ENCODE peak calls at places on chromosomes 4 and X, in nine cellular contexts. Q is adrenal gland; L is IMR-90; O is tibial artery; F is breast epithelium; Y is CD8-positive, alpha-beta T cell; G is H1; H is mammary epithelial cell; M is suprapubic skin. B is an unnamed sample.

GRCh38 chr4:149311076-149311475 is 504.6 kb downstream of the IQCM start:
- DNase-seq in L (no peak), H (peak; percentile 1), Q (no peak), O (no peak), M (no peak), F (no peak), Y (no peak), G (no peak), B (no peak)

GRCh38 chr4:38154681-38155588 is 194.7 kb downstream of the PTTG2 start:
- DNase-seq in H (peak; percentile 54), M (peak; percentile 77), Q (no peak), L (no peak), F (no peak), G (no peak), O (no peak), Y (no peak), B (peak; percentile 72)

GRCh38 chr4:152828122-152828521 is 48.4 kb downstream of the ARFIP1 start:
- DNase-seq in M (no peak), O (no peak), G (no peak), Y (no peak), L (peak; percentile 4), F (no peak), H (no peak), Q (no peak), B (no peak)

GRCh38 chr4:174398728-174399127 is 115.0 kb downstream of the CEP44 start:
- DNase-seq in M (no peak), O (no peak), Y (no peak), H (peak; percentile 70), G (no peak), L (peak; percentile 68), Q (no peak), F (no peak), B (no peak)

GRCh38 chr4:145851516-145852201 is 87.0 kb downstream of the ZNF827 start:
- DNase-seq in H (no peak), F (no peak), M (no peak), Y (no peak), L (no peak), O (no peak), G (no peak), Q (no peak), B (no peak)

GRCh38 chr4:33551244-33551643 is 2693.1 kb downstream of the ARAP2 start:
- DNase-seq in M (no peak), G (no peak), Q (no peak), L (no peak), F (no peak), Y (no peak), O (no peak), H (no peak), B (no peak)

GRCh38 chrX:136128743-136129142 is 18.6 kb upstream of the FHL1 start:
- DNase-seq in G (no peak), Y (no peak), L (no peak), O (no peak), Q (no peak), H (no peak), M (no peak), F (no peak), B (no peak)

GRCh38 chr4:173680278-173680677 is 150.2 kb upstream of the HAND2 start:
- DNase-seq in G (no peak), L (no peak), Q (no peak), M (no peak), Y (no peak), O (no peak), H (no peak), F (no peak), B (peak; percentile 48)

GRCh38 chr4:141350122-141350904 is 129.6 kb downstream of the ZNF330 start:
- DNase-seq in O (no peak), M (no peak), Y (no peak), F (no peak), H (peak; percentile 82), Q (no peak), L (peak; percentile 88), G (no peak), B (no peak)

GRCh38 chr4:46124773-46125172 is 919 bp upstream of the GABRG1 start:
- DNase-seq in F (no peak), H (no peak), M (no peak), L (no peak), G (peak; percentile 61), Q (peak; percentile 17), O (no peak), Y (no peak), B (no peak)

GRCh38 chrX:124010157-124010556 is 48.7 kb downstream of the STAG2 start:
- DNase-seq in M (no peak), L (peak; percentile 7), O (no peak), Y (no peak), F (no peak), H (peak; percentile 49), Q (no peak), G (no peak), B (no peak)

GRCh38 chr4:1872918-1873269 is 1.7 kb downstream of the NSD2 start:
- DNase-seq in F (no peak), O (no peak), L (peak; percentile 88), M (no peak), Y (no peak), H (peak; percentile 60), G (no peak), Q (no peak), B (no peak)

GRCh38 chr4:171035909-171036308 is 777.3 kb upstream of the GALNTL6 start:
- DNase-seq in Y (no peak), F (no peak), L (no peak), M (no peak), Q (no peak), O (no peak), H (no peak), G (no peak), B (no peak)

GRCh38 chr4:4840351-4840750 is 19.1 kb upstream of the MSX1 start:
- DNase-seq in M (no peak), F (no peak), L (no peak), Q (no peak), Y (no peak), G (no peak), H (no peak), O (no peak), B (no peak)

GRCh38 chrX:131617182-131617581 is 73.3 kb downstream of the OR13H1 start:
- DNase-seq in Q (no peak), Y (no peak), H (peak; percentile 5), O (no peak), L (peak; percentile 1), G (no peak), F (no peak), M (no peak), B (no peak)

GRCh38 chr4:102981005-102981404 is 38.5 kb downstream of the SLC9B1 start:
- DNase-seq in F (no peak), G (no peak), O (no peak), H (no peak), M (no peak), Q (no peak), L (no peak), Y (no peak), B (no peak)

GRCh38 chr4:4712800-4713528 is 146.5 kb upstream of the MSX1 start:
- DNase-seq in O (no peak), L (no peak), Y (no peak), F (no peak), M (no peak), H (no peak), Q (no peak), G (no peak), B (no peak)

GRCh38 chr4:185682236-185682635 is 129.8 kb downstream of the SORBS2 start:
- DNase-seq in L (peak; percentile 12), M (no peak), Q (no peak), F (no peak), Y (no peak), O (no peak), G (no peak), H (peak; percentile 46), B (no peak)

DNA sequence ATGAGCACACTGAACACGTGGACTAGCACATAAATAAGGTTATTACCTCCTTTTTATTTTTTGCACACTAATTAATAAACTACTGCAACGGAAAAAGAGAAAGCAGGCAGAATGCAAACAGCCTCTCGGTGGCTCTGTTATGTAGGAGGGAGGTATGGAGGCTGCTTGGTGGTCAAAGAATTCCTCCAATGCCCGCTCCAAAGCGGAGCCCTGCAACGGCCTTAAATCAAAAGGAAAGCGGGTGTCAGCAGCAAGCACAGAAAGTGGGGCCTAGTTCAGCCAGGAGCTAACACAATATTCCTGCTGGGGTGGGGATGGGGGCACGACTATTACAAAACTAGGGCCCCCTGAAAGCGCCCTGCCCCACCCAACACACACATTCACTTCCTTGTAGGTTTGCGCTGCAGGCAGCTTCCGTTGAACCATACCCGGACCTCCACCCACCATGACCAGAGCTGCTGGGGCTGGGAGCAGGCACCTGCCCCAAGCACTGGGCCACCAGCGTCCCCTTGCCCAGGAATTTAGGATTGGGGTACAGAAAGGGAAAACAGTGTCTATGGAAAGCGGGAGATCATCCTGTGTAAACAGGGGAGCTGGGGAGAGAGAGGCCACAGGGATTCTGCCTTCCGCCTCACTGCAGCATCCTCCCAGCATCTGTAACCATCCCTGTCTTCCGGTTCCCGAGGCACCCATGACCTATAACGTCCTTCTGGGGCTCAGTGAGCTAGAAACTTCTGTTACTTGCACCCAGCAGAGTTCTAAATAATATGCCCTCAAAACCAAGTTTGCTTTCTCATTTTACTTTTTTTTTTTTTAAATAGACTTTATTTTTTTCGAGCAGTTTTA is 57.1 kb upstream of the DDX3X start:
- DNase-seq in F (no peak), Q (no peak), M (no peak), H (no peak), L (no peak), O (no peak), G (no peak), Y (peak; percentile 50), B (no peak)
- H3K27ac ChIP-seq in F (peak overlapping the region; percentile 48), Q (peak overlapping the region; percentile 20), M (no peak overlapping the region), H (no peak overlapping the region), L (peak overlapping the region; percentile 45), O (peak overlapping the region; percentile 55), G (no peak overlapping the region), Y (no peak overlapping the region), B (no peak overlapping the region)

DNA sequence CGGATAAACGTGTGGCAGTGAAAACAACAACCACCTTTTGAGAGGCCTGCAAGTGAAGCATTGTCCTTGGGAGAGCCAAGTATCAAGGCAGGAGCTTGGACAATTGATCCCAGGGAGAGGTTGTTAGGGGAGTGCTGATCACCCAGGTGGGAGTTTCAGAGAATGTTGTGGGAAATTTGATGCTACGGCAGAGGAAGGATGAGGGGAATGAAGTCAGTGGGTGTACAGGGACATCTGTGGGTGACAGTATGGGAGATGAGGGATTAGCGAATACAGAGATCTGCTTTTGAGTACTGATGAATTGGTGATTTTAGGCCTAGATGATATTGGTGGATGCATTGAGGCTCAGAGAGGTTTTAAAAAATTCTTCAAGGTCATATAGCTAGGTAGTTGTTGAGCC is 4.3 kb downstream of the GNL3L start:
- DNase-seq in M (no peak), G (no peak), L (no peak), H (no peak), O (no peak), Y (no peak), Q (no peak), F (no peak), B (no peak)
- H3K27me3 ChIP-seq in M (no peaks in the 10 kb centered on the region), G (no peaks in the 10 kb centered on the region), L (no peaks in the 10 kb centered on the region), H (no peaks in the 10 kb centered on the region), O (no peaks in the 10 kb centered on the region), Y (no peaks in the 10 kb centered on the region), Q (no peaks in the 10 kb centered on the region), F (peaks cover 16% of the 10 kb centered on the region), B (peaks cover 4% of the 10 kb centered on the region)

GRCh38 chrX:46582964-46583363 is 9.4 kb downstream of the CHST7 start:
- DNase-seq in F (no peak), G (no peak), Y (no peak), M (no peak), L (peak; percentile 92), O (no peak), Q (no peak), H (peak; percentile 88), B (no peak)
- H3K27ac ChIP-seq in F (peak overlapping the region; percentile 52), G (no peak overlapping the region), Y (no peak overlapping the region), M (no peak overlapping the region), L (peak overlapping the region; percentile 68), O (peak overlapping the region; percentile 41), Q (peak overlapping the region; percentile 66), H (peak overlapping the region; percentile 85), B (peak overlapping the region; percentile 68)

GRCh38 chr4:576991-577498 is 950 bp upstream of the TMEM271 start:
- DNase-seq in Y (no peak), H (no peak), G (no peak), F (no peak), O (no peak), L (no peak), M (no peak), Q (no peak), B (no peak)
- H3K27me3 ChIP-seq in Y (peaks cover 32% of the 10 kb centered on the region), H (peaks cover 45% of the 10 kb centered on the region), G (peaks cover 77% of the 10 kb centered on the region), F (peaks cover 88% of the 10 kb centered on the region), O (peaks cover 79% of the 10 kb centered on the region), L (peaks cover 58% of the 10 kb centered on the region), M (peaks cover 82% of the 10 kb centered on the region), Q (peaks cover 51% of the 10 kb centered on the region), B (peaks cover 21% of the 10 kb centered on the region)